ENCODE peak calls at places on chromosomes 3 and 15, in four cellular contexts. N is nephron progenitor cell, M is GM10248, T is Peyer's patch. E is an unnamed sample.

GRCh38 chr3:184305577-184305976 is 6.5 kb downstream of the PSMD2 start:
- DNase-seq in N (no peak), T (no peak), M (no peak), E (no peak)

GRCh38 chr3:141728355-141728892 is 9.7 kb upstream of the RNF7 start:
- DNase-seq in N (no peak), T (no peak), M (no peak), E (no peak)

GRCh38 chr15:58190419-58190818 is 52.2 kb downstream of the AQP9 start:
- DNase-seq in N (no peak), M (no peak), T (no peak), E (no peak)

GRCh38 chr3:10263549-10264363 is 15.5 kb downstream of the TATDN2 start:
- DNase-seq in M (no peak), N (peak), T (no peak), E (no peak)

GRCh38 chr3:131630812-131631211 is 128.0 kb upstream of the MRPL3 start:
- DNase-seq in N (no peak), T (no peak), M (no peak), E (no peak)

GRCh38 chr3:173586176-173586575 is 188.6 kb downstream of the NLGN1 start:
- DNase-seq in N (no peak), M (no peak), T (no peak), E (no peak)

GRCh38 chr3:54902286-54902685 is 25.6 kb downstream of the LRTM1 start:
- DNase-seq in M (no peak), T (no peak), N (no peak), E (no peak)

GRCh38 chr3:2283818-2284217 is 185.2 kb downstream of the CNTN4 start:
- DNase-seq in M (no peak), T (no peak), N (no peak), E (no peak)

GRCh38 chr3:185732782-185733181 is 92.1 kb downstream of the IGF2BP2 start:
- DNase-seq in T (no peak), N (no peak), M (no peak), E (no peak)

GRCh38 chr3:139937674-139938279 is 2.8 kb downstream of the CLSTN2 start:
- DNase-seq in M (peak), N (peak), T (no peak), E (no peak)

GRCh38 chr3:119237299-119237698 is 3.4 kb downstream of the B4GALT4 start:
- DNase-seq in N (no peak), T (no peak), M (no peak), E (no peak)

GRCh38 chr3:37988931-37989525 is 1.6 kb upstream of the VILL start:
- DNase-seq in N (no peak), T (peak), M (no peak), E (no peak)

GRCh38 chr15:92140802-92141201 is 252.9 kb upstream of the ST8SIA2 start:
- DNase-seq in T (no peak), M (no peak), N (no peak), E (no peak)

GRCh38 chr15:88467935-88468528 is 524 bp downstream of the MRPS11 start:
- DNase-seq in T (no peak), M (no peak), N (peak), E (no peak)

GRCh38 chr3:129003578-129004112 is 2.5 kb downstream of the EFCC1 start:
- DNase-seq in M (no peak), T (peak), N (peak), E (no peak)

GRCh38 chr3:24829011-24829581 is 334.4 kb upstream of the THRB start:
- DNase-seq in M (peak), T (peak), N (peak), E (no peak)

GRCh38 chr3:37853691-37854413 is 7.8 kb upstream of the CTDSPL start:
- DNase-seq in M (no peak), N (no peak), T (peak), E (no peak)

GRCh38 chr15:70323111-70323851 is 225.6 kb upstream of the TLE3 start:
- DNase-seq in N (peak), M (no peak), T (no peak), E (no peak)

GRCh38 chr3:30700702-30701321 is 94.4 kb downstream of the TGFBR2 start:
- DNase-seq in T (no peak), N (no peak), M (no peak), E (no peak)

GRCh38 chr15:65414841-65415621 is 7.7 kb downstream of the IGDCC4 start:
- DNase-seq in T (no peak), N (peak), M (no peak), E (no peak)

GRCh38 chr3:17802993-17803392 is 60.6 kb upstream of the TBC1D5 start:
- DNase-seq in T (no peak), N (no peak), M (no peak), E (no peak)

DNA sequence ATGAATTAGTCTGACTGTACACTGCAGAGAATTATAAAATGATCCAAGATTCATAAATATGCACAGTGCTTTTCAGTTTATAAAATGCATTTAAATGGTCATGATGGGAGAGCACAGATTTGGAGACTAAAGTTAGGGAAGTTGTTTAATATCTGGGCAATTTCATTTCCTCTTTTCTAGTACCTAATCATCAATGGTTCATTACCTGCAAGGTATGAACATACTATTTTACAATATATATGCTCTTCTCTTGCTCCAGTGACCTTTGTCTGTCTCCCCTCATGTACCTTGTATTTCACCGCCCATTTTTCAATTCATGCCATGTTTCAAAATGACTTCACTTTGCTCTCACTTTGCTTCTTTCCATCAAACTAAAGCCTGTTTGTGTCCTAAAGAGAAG is 114.5 kb downstream of the SUCNR1 start:
- DNase-seq in N (no peak), M (no peak), T (no peak), E (no peak)
- TF ChIP-seq CTCF in N (no peak), M (no peak), T (no peak), E (no peak)

GRCh38 chr15:82312611-82313349 is 36.5 kb downstream of the GOLGA6L10 start:
- DNase-seq in T (peak), N (no peak), M (no peak), E (no peak)
- TF ChIP-seq CTCF in T (no peak), N (no peak), M (no peak), E (no peak)

GRCh38 chr3:50299638-50299928 is 378 bp upstream of the HYAL3 start:
- DNase-seq in T (no peak), N (no peak), M (no peak), E (no peak)

GRCh38 chr3:50296721-50297383 is 2.4 kb downstream of the HYAL3 start:
- DNase-seq in T (peak), N (no peak), M (no peak), E (no peak)

GRCh38 chr3:50297384-50297775 is 1.8 kb downstream of the HYAL3 start:
- DNase-seq in M (no peak), N (no peak), T (peak), E (no peak)

GRCh38 chr3:50298836-50299637 is at the start of the genes HYAL3 and NAA80:
- DNase-seq in N (peak), T (peak), M (peak), E (peak)

GRCh38 chr3:50297896-50298725 is 1.1 kb downstream of the HYAL3 start:
- DNase-seq in M (no peak), T (no peak), N (no peak), E (no peak)
- TF ChIP-seq CTCF in M (no peak), T (no peak), N (no peak), E (peak)

DNA sequence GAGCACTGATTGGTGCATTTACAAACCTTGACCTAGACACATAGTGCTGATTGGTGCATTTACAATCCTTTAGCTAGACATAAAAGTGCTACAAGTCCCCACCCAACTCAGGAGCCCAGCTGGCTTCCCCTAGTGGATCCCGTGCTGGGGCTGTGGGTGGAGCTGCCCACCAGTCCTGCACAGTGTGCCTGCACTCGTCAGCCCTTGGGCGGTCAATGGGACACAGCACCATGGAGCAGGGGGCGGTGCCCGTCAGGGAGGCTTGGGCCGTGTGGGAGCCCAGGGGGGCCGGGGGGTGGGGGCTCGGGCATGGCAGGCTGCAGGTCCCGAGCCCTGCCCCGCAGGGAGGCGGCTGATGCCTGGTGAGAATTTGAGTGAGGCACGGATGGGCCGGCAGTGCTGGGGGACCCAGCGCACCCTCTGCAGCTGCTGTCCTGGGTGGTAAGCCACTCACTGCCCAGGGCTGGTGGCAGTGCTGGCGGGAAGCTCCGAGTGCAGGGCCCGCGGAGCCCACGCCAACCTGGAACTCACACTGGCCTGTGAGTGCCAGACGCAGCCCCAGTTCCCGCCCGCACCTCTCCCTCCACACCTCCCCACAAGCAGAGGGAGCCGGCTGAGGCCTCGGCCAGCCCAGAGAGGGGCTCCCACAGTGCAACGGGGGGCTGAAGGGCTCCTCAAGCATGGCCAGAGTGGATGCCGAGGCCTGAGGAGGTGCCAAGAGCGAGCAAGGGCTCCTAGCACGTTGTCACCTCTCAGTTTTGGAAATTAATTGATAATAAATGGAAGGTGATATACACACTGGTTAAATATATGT is 207.7 kb downstream of the RAP2B start:
- DNase-seq in M (no peak), N (no peak), T (no peak), E (no peak)
- TF ChIP-seq CTCF in M (no peak), N (no peak), T (no peak), E (no peak)

DNA sequence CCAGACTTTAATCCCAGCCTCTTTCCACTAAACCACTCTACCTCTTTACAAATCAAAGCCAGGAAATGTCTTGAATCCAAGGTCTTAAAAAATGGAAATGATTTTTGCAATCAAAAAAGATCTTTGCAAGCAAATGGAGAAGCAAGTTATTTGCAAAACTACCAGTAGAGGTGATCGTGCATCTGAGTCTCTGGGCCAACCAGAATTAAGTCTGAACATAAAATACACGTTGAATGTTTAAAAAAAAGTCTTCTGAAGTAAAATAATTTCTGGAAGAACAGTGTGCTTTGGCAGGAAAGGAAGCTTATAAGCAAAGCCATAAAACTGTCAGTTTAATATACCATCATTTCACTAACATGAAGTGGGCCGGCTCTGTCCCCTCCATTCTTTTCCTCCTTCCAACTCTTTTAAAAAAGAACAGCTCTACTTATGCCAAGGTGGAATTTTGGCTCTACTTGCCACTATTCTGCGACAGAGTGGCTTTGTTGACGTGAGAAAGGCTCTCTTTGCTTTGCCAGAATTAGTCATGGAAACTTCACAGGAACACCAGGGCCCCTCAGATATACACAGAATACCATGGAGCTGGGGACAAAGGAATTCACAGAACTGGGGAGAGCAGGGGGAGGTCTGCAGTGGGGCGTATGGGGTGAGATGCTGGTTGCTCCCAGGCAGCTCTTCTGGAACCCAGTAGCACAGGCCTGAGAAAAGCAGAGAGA is 29.8 kb downstream of the FSTL1 start:
- DNase-seq in T (no peak), M (no peak), N (no peak), E (no peak)
- TF ChIP-seq CTCF in T (no peak), M (no peak), N (no peak), E (no peak)

E was measured in CD14-positive monocyte.